ENCODE peak calls at places on chromosomes 5 and 9, in seven cellular contexts. Z, H, S, M, N, W and Q are unnamed samples.
A peak's percentile ranks its signal among the peaks of the same experiment; 100 is the strongest.

GRCh38 chr5:9681706-9682105 is 51.6 kb upstream of the TAS2R1 start:
- DNase-seq in Z (no peak), H (no peak), S (no peak), M (no peak), N (no peak), W (no peak), Q (no peak)

GRCh38 chr5:125198270-125198974 is 452.0 kb upstream of the ZNF608 start:
- DNase-seq in Z (no peak), H (peak; percentile 90), S (peak; percentile 86), M (peak; percentile 66), N (peak; percentile 27), W (no peak), Q (no peak)

GRCh38 chr5:57650360-57651069 is 167.9 kb upstream of the ACTBL2 start:
- DNase-seq in Z (peak; percentile 2), H (peak; percentile 50), S (peak; percentile 71), M (peak; percentile 74), N (no peak), W (peak; percentile 43), Q (peak; percentile 33)

GRCh38 chr9:26313108-26313507 is 579.5 kb downstream of the CAAP1 start:
- DNase-seq in Z (no peak), H (no peak), S (no peak), M (no peak), N (no peak), W (no peak), Q (no peak)

GRCh38 chr5:95771109-95771708 is 40.1 kb downstream of the RHOBTB3 start:
- DNase-seq in Z (no peak), H (no peak), S (peak; percentile 86), M (peak; percentile 33), N (no peak), W (no peak), Q (no peak)

GRCh38 chr5:176161431-176161830 is 76.8 kb upstream of the SIMC1 start:
- DNase-seq in Z (no peak), H (no peak), S (no peak), M (no peak), N (no peak), W (no peak), Q (no peak)

GRCh38 chr5:35436441-35437057 is 181.1 kb upstream of the SPEF2 start:
- DNase-seq in Z (no peak), H (no peak), S (peak; percentile 46), M (peak; percentile 48), N (peak; percentile 12), W (peak; percentile 58), Q (peak; percentile 36)

GRCh38 chr9:92650839-92651621 is 18.9 kb downstream of the IPPK start:
- DNase-seq in Z (no peak), H (peak; percentile 14), S (no peak), M (peak; percentile 38), N (no peak), W (peak; percentile 75), Q (no peak)

GRCh38 chr9:76796296-76796695 is 32.1 kb downstream of the PCA3 start:
- DNase-seq in Z (no peak), H (no peak), S (no peak), M (no peak), N (no peak), W (peak; percentile 10), Q (no peak)

GRCh38 chr5:103472820-103473219 is 89.8 kb downstream of the NUDT12 start:
- DNase-seq in Z (no peak), H (no peak), S (peak; percentile 40), M (peak; percentile 76), N (no peak), W (peak; percentile 3), Q (no peak)

GRCh38 chr9:74497750-74498615 is 848 bp downstream of the RORB start:
- DNase-seq in Z (no peak), H (peak; percentile 10), S (peak; percentile 19), M (peak; percentile 30), N (peak; percentile 9), W (no peak), Q (peak; percentile 45)

GRCh38 chr5:33258553-33258952 is 182.2 kb upstream of the TARS1 start:
- DNase-seq in Z (no peak), H (peak; percentile 23), S (no peak), M (peak; percentile 35), N (no peak), W (no peak), Q (no peak)

GRCh38 chr5:69512740-69513260 is 20.2 kb downstream of the OCLN start:
- DNase-seq in Z (no peak), H (peak; percentile 65), S (no peak), M (peak; percentile 76), N (no peak), W (no peak), Q (no peak)

GRCh38 chr9:126591922-126592321 is 21.8 kb upstream of the LMX1B start:
- DNase-seq in Z (no peak), H (no peak), S (no peak), M (no peak), N (no peak), W (no peak), Q (no peak)

GRCh38 chr9:125591888-125592287 is 115.1 kb downstream of the MAPKAP1 start:
- DNase-seq in Z (no peak), H (no peak), S (no peak), M (no peak), N (no peak), W (no peak), Q (no peak)

GRCh38 chr5:7877851-7878250 is 8.9 kb downstream of the MTRR start:
- DNase-seq in Z (no peak), H (no peak), S (peak; percentile 65), M (peak; percentile 46), N (no peak), W (no peak), Q (no peak)

GRCh38 chr9:93071464-93071863 is 13.0 kb downstream of the SUSD3 start:
- DNase-seq in Z (no peak), H (no peak), S (peak; percentile 25), M (peak; percentile 42), N (no peak), W (peak; percentile 57), Q (no peak)

GRCh38 chr5:111930905-111931461 is 174.0 kb upstream of the NREP start:
- DNase-seq in Z (no peak), H (peak; percentile 75), S (no peak), M (peak; percentile 84), N (no peak), W (peak; percentile 63), Q (no peak)

GRCh38 chr9:27124151-27124550 is 15.1 kb downstream of the TEK start:
- DNase-seq in Z (no peak), H (no peak), S (no peak), M (peak; percentile 69), N (no peak), W (no peak), Q (no peak)

GRCh38 chr9:93009337-93010015 is 49.0 kb upstream of the SUSD3 start:
- DNase-seq in Z (no peak), H (no peak), S (no peak), M (no peak), N (no peak), W (no peak), Q (no peak)

GRCh38 chr5:172049226-172049796 is 42.9 kb upstream of the FBXW11 start:
- DNase-seq in Z (no peak), H (no peak), S (no peak), M (no peak), N (no peak), W (no peak), Q (no peak)
- TF ChIP-seq CTCF in Z (no peak), H (no peak), S (no peak), M (no peak), N (no peak), W (no peak), Q (no peak)

GRCh38 chr9:35733109-35733541 is 659 bp downstream of the CREB3 start:
- DNase-seq in Z (no peak), H (no peak), S (peak; percentile 38), M (peak; percentile 68), N (no peak), W (peak; percentile 51), Q (peak; percentile 57)
- TF ChIP-seq CTCF in Z (no peak), H (no peak), S (no peak), M (no peak), N (no peak), W (no peak), Q (no peak)

GRCh38 chr5:149128023-149128875 is 13.0 kb upstream of the ABLIM3 start:
- DNase-seq in Z (no peak), H (no peak), S (peak; percentile 17), M (peak; percentile 56), N (peak; percentile 37), W (peak; percentile 43), Q (peak; percentile 45)

GRCh38 chr5:149130932-149131273 is 10.4 kb upstream of the ABLIM3 start:
- DNase-seq in Z (no peak), H (no peak), S (no peak), M (no peak), N (no peak), W (no peak), Q (no peak)

GRCh38 chr5:149132474-149132873 is 8.8 kb upstream of the ABLIM3 start:
- DNase-seq in Z (no peak), H (no peak), S (no peak), M (no peak), N (no peak), W (no peak), Q (no peak)

GRCh38 chr5:149129181-149129580 is 12.1 kb upstream of the ABLIM3 start:
- DNase-seq in Z (no peak), H (no peak), S (no peak), M (no peak), N (no peak), W (no peak), Q (no peak)

GRCh38 chr5:149130121-149130931 is 11.0 kb upstream of the ABLIM3 start:
- DNase-seq in Z (no peak), H (no peak), S (no peak), M (no peak), N (no peak), W (peak; percentile 9), Q (no peak)
- TF ChIP-seq CTCF in Z (no peak), H (peak; percentile 52), S (no peak), M (peak; percentile 54), N (peak; percentile 26), W (no peak), Q (no peak)

GRCh38 chr9:121198512-121199042 is 3.1 kb downstream of the RAB14 start:
- DNase-seq in Z (no peak), H (no peak), S (no peak), M (no peak), N (no peak), W (no peak), Q (no peak)

GRCh38 chr9:121199921-121200320 is 1.7 kb downstream of the RAB14 start:
- DNase-seq in Z (no peak), H (no peak), S (no peak), M (no peak), N (no peak), W (peak; percentile 54), Q (no peak)

GRCh38 chr9:121194730-121195129 is 6.9 kb downstream of the RAB14 start:
- DNase-seq in Z (no peak), H (no peak), S (no peak), M (no peak), N (no peak), W (no peak), Q (no peak)

GRCh38 chr9:121196389-121196788 is 5.3 kb downstream of the RAB14 start:
- DNase-seq in Z (no peak), H (no peak), S (no peak), M (no peak), N (no peak), W (peak; percentile 30), Q (no peak)

DNA sequence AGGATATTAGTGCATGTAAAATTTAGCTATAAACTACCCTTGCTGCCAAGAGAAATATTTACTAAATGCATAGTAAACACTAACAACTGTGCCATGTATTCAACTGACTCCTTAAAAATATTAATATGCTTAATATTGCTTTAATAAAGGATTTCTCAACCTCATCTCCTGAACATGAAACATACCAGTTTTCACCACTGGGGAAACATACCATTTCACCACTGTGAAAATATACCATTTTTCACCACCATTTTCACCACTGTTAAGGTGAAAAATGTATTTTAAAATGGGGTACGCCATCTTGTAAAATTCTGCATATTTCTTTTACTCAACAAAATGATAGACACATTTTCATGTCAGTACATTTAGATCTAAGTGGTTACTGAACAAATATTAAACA is 4.5 kb downstream of the RAB14 start:
- DNase-seq in Z (no peak), H (no peak), S (no peak), M (no peak), N (no peak), W (no peak), Q (no peak)
- TF ChIP-seq CTCF in Z (no peak), H (no peak), S (no peak), M (peak; percentile 33), N (peak; percentile 44), W (no peak), Q (no peak)